ENCODE peak calls at places on chromosomes 12 and 14, in four cellular contexts. O is A673; D is CD4-positive, alpha-beta T cell; Z is T-cell. E is an unnamed sample.

GRCh38 chr12:81492131-81492720 is 266.9 kb downstream of the PPFIA2 start:
- DNase-seq in O (peak), D (no peak), Z (no peak), E (no peak)

GRCh38 chr12:46461459-46461858 is 88.9 kb upstream of the SLC38A2 start:
- DNase-seq in O (no peak), D (no peak), Z (no peak), E (no peak)

GRCh38 chr14:53894456-53894855 is 62.2 kb downstream of the BMP4 start:
- DNase-seq in O (no peak), D (no peak), Z (no peak), E (peak)

GRCh38 chr12:96190403-96191170 is 3.6 kb upstream of the ELK3 start:
- DNase-seq in O (no peak), D (no peak), Z (no peak), E (no peak)

GRCh38 chr12:111174283-111175108 is 194.4 kb downstream of the PHETA1 start:
- DNase-seq in O (peak), D (no peak), Z (no peak), E (no peak)

GRCh38 chr12:54220092-54220557 is 31.3 kb upstream of the SMUG1 start:
- DNase-seq in O (peak), D (peak), Z (peak), E (no peak)

GRCh38 chr14:88352299-88353097 is 29.4 kb upstream of the KCNK10 start:
- DNase-seq in O (peak), D (no peak), Z (no peak), E (no peak)

GRCh38 chr14:53355581-53356112 is 202.5 kb upstream of the DDHD1 start:
- DNase-seq in O (peak), D (no peak), Z (no peak), E (no peak)

GRCh38 chr14:71498151-71498734 is 434.0 kb upstream of the RGS6 start:
- DNase-seq in O (no peak), D (no peak), Z (no peak), E (no peak)

GRCh38 chr14:73783107-73783727 is 68.4 kb upstream of the PTGR2 start:
- DNase-seq in O (no peak), D (no peak), Z (no peak), E (no peak)